ENCODE peak calls at places on chromosome 9, in four cellular contexts. F is fibroblast of lung, D is IMR-90, T is dorsolateral prefrontal cortex. Y is an unnamed sample.

GRCh38 chr9:135087489-135087791 is at the start of gene OLFM1:
- DNase-seq in D (peak), T (peak), F (peak), Y (no peak)

GRCh38 chr9:120830151-120830550 is 12.6 kb downstream of the PSMD5 start:
- DNase-seq in F (no peak), T (no peak), D (peak), Y (no peak)

GRCh38 chr9:87708989-87709706 is 16.8 kb upstream of the CTSL start:
- DNase-seq in D (no peak), T (no peak), F (no peak), Y (no peak)

GRCh38 chr9:16001856-16002255 is 449.0 kb downstream of the CCDC171 start:
- DNase-seq in F (peak), D (peak), T (no peak), Y (no peak)

GRCh38 chr9:126703330-126704156 is 89.8 kb downstream of the LMX1B start:
- DNase-seq in D (no peak), F (no peak), T (no peak), Y (no peak)

GRCh38 chr9:97847474-97848236 is 5.4 kb upstream of the FOXE1 start:
- DNase-seq in D (no peak), F (no peak), T (no peak), Y (no peak)

GRCh38 chr9:90251311-90251710 is 391.3 kb downstream of the DIRAS2 start:
- DNase-seq in D (no peak), T (no peak), F (no peak), Y (no peak)

GRCh38 chr9:105930007-105930627 is 235.8 kb downstream of the TMEM38B start:
- DNase-seq in F (no peak), D (no peak), T (no peak), Y (no peak)

GRCh38 chr9:123550012-123550411 is 194.0 kb downstream of the CRB2 start:
- DNase-seq in D (no peak), F (no peak), T (no peak), Y (no peak)

GRCh38 chr9:16884952-16885513 is 14.6 kb upstream of the BNC2 start:
- DNase-seq in F (peak), D (peak), T (no peak), Y (no peak)

GRCh38 chr9:72565535-72565934 is 44.1 kb downstream of the TMC1 start:
- DNase-seq in F (no peak), D (no peak), T (no peak), Y (no peak)

GRCh38 chr9:13082796-13083195 is 196.7 kb downstream of the MPDZ start:
- DNase-seq in F (no peak), D (no peak), T (no peak), Y (no peak)

GRCh38 chr9:94860678-94861588 is 134.4 kb downstream of the AOPEP start:
- DNase-seq in T (no peak), D (peak), F (peak), Y (no peak)

GRCh38 chr9:34502471-34503335 is 20.1 kb downstream of the ENHO start:
- DNase-seq in F (no peak), D (no peak), T (no peak), Y (no peak)

GRCh38 chr9:2816476-2817141 is 27.3 kb downstream of the PUM3 start:
- DNase-seq in D (peak), T (no peak), F (peak), Y (no peak)

GRCh38 chr9:137275937-137276756 is 1.4 kb upstream of the TOR4A start:
- DNase-seq in F (no peak), D (no peak), T (no peak), Y (no peak)

GRCh38 chr9:100186356-100186755 is 87.3 kb downstream of the INVS start:
- DNase-seq in D (no peak), F (no peak), T (no peak), Y (no peak)

GRCh38 chr9:121563881-121564460 is 64.3 kb upstream of the GGTA1 start:
- DNase-seq in D (no peak), F (no peak), T (no peak), Y (no peak)

GRCh38 chr9:19788152-19788551 is 685 bp downstream of the SLC24A2 start:
- DNase-seq in T (peak), D (no peak), F (no peak), Y (no peak)

GRCh38 chr9:136021171-136021890 is 60.2 kb upstream of the UBAC1 start:
- DNase-seq in D (no peak), F (no peak), T (no peak), Y (no peak)

GRCh38 chr9:135941288-135941995 is 19.7 kb downstream of the UBAC1 start:
- DNase-seq in T (no peak), D (no peak), F (no peak), Y (no peak)

GRCh38 chr9:113963017-113963620 is 87.0 kb downstream of the ZNF618 start:
- DNase-seq in D (peak), F (peak), T (no peak), Y (no peak)

GRCh38 chr9:22446589-22446949 is at the start of gene DMRTA1:
- DNase-seq in T (peak), D (peak), F (peak), Y (no peak)

GRCh38 chr9:89664896-89665329 is 60.1 kb downstream of the GADD45G start:
- DNase-seq in F (no peak), T (no peak), D (no peak), Y (no peak)

GRCh38 chr9:122197334-122197872 is 31.4 kb downstream of the LHX6 start:
- DNase-seq in F (no peak), T (no peak), D (no peak), Y (no peak)

GRCh38 chr9:137828527-137829259 is 48.9 kb upstream of the CACNA1B start:
- DNase-seq in T (no peak), D (peak), F (peak), Y (no peak)

GRCh38 chr9:129509508-129509907 is 111.4 kb downstream of the C9orf50 start:
- DNase-seq in D (peak), F (peak), T (no peak), Y (no peak)

GRCh38 chr9:68980341-68980914 is 33.5 kb downstream of the PRKACG start:
- DNase-seq in F (no peak), T (no peak), D (no peak), Y (no peak)

GRCh38 chr9:68983008-68983411 is 30.9 kb downstream of the PRKACG start:
- DNase-seq in T (no peak), F (no peak), D (no peak), Y (no peak)

GRCh38 chr9:68979538-68980314 is 34.2 kb downstream of the PRKACG start:
- DNase-seq in D (no peak), T (no peak), F (no peak), Y (no peak)

GRCh38 chr9:68983797-68984419 is 30.0 kb downstream of the PRKACG start:
- DNase-seq in D (no peak), T (no peak), F (no peak), Y (no peak)

DNA sequence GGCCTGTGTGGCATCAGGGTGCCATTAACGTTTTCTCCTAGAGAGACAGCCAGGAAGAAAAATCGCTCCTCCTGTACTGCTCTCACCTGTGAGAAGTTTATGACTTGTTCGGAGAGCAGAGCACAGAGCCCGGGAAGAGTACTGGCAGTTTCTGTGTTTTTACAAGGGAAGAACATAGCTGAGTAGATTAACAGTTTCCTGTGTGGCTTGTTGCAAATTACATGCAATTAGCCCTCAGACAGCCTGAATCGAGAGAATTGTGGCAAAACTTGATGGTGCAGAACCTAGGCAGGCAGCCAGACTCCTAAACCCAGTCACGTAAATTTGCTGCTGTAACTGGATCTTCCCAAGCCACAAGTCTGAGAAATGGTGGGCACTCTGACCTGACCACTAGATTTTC is 32.1 kb downstream of the PRKACG start:
- DNase-seq in F (no peak), D (no peak), T (no peak), Y (no peak)
- H3K27ac ChIP-seq in F (no peak), D (no peak), T (no peak), Y (no peak)

GRCh38 chr9:115103746-115104477 is 14.0 kb downstream of the TNC start:
- DNase-seq in D (no peak), F (no peak), T (no peak), Y (no peak)
- H3K27ac ChIP-seq in D (no peak), F (no peak), T (no peak), Y (peak)

GRCh38 chr9:4197548-4197947 is 102.3 kb downstream of the GLIS3 start:
- DNase-seq in T (no peak), D (no peak), F (no peak), Y (no peak)

GRCh38 chr9:4193391-4193790 is 106.5 kb downstream of the GLIS3 start:
- DNase-seq in T (no peak), F (no peak), D (no peak), Y (no peak)

GRCh38 chr9:4196886-4197285 is 103.0 kb downstream of the GLIS3 start:
- DNase-seq in T (no peak), D (no peak), F (peak), Y (no peak)

GRCh38 chr9:4195285-4195684 is 104.6 kb downstream of the GLIS3 start:
- DNase-seq in D (no peak), T (no peak), F (no peak), Y (no peak)

GRCh38 chr9:4196376-4196775 is 103.5 kb downstream of the GLIS3 start:
- DNase-seq in T (no peak), D (peak), F (no peak), Y (no peak)
- H3K27ac ChIP-seq in T (no peak), D (no peak), F (no peak), Y (no peak)

GRCh38 chr9:125176632-125177031 is 13.0 kb downstream of the PPP6C start:
- DNase-seq in T (no peak), D (no peak), F (no peak), Y (no peak)

GRCh38 chr9:125169889-125170288 is 19.7 kb downstream of the PPP6C start:
- DNase-seq in T (no peak), D (peak), F (no peak), Y (no peak)

GRCh38 chr9:125166762-125167161 is 22.8 kb downstream of the PPP6C start:
- DNase-seq in F (no peak), D (no peak), T (no peak), Y (no peak)

GRCh38 chr9:125177888-125178287 is 11.7 kb downstream of the PPP6C start:
- DNase-seq in D (no peak), F (no peak), T (no peak), Y (no peak)

DNA sequence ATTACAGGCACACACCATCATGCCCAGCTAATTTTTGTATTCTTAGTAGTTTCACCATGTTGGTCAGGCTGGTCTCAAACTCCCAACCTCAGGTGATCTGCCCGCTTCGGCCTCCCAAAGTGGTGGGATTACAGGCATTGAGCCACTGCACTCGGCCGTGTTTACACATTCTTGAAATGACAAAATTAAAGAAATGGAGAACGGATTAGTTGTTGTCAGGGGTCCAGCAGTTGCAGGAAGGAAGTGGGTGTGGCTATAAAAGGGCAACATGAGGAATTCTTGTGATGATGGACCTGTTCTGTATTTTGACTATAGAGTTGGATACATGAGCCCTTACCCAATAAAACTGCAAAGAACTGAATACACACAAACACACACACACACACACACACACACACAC is 17.3 kb downstream of the PPP6C start:
- DNase-seq in F (peak), T (no peak), D (no peak), Y (no peak)
- H3K27ac ChIP-seq in F (peak), T (no peak), D (no peak), Y (no peak)

DNA sequence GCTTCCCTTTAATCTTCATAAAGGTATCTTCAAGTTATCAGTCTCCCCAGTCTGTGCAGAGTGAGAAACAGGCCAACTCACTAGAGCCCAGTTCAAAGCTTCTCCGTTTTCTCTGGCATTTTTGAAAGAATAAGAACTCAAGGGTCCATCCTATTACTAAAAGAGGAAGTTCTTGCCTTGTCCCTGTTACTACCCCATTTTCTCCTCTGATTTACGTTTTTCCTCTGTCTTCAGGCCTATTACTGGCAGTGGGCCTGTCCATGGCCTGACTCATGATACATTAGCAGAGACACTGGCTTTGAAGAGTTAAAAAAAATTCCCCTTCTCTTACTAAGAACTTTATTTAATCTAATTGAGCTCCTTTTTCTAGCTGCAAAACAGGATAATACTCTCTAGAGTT is 624.0 kb upstream of the KLF4 start:
- DNase-seq in T (no peak), D (peak), F (no peak), Y (no peak)
- H3K27ac ChIP-seq in T (no peak), D (no peak), F (no peak), Y (no peak)

DNA sequence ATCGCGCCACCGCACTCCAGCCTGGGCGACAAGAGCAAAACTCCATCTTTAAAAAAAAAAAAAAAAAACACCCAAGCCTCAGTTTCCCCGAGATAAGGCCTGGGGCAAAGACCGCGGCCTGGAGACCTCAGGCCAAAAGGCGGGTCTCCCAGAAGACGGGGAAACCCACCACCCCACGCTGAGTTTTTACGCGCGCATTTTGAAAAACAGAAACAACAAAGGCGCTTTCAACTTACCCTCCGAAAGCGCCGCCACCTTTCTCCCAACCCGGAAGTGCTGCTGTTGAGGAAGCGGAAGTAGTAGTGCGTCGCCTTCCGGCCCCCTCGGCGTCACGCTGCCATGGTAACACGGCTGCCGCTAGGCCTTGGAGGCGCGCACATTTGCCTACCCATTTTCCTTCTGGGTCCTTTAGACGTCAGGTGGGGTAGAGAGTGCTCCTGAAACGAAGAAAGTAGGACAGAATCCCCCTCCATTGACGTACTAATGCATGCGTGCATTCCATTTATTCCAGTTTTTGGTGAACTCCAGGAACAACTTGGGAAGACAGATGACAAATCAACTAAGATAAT is at the start of gene TTF1:
- DNase-seq in F (peak), D (peak), T (peak), Y (peak)
- H3K27ac ChIP-seq in F (peak), D (peak), T (peak), Y (peak)

GRCh38 chr9:91896513-91897121 is 53.4 kb downstream of the ROR2 start:
- DNase-seq in T (no peak), F (peak), D (peak), Y (no peak)
- H3K27ac ChIP-seq in T (no peak), F (no peak), D (peak), Y (no peak)

GRCh38 chr9:4298255-4299005 is 1.4 kb downstream of the GLIS3 start:
- DNase-seq in D (peak), T (no peak), F (no peak), Y (no peak)

GRCh38 chr9:4299006-4299795 is 667 bp downstream of the GLIS3 start:
- DNase-seq in F (peak), D (peak), T (no peak), Y (no peak)

GRCh38 chr9:4297151-4297794 is 2.6 kb downstream of the GLIS3 start:
- DNase-seq in D (peak), T (peak), F (peak), Y (peak)

GRCh38 chr9:4296217-4296616 is 3.7 kb downstream of the GLIS3 start:
- DNase-seq in F (no peak), D (no peak), T (no peak), Y (no peak)

GRCh38 chr9:4297795-4298254 is 2.0 kb downstream of the GLIS3 start:
- DNase-seq in T (peak), D (peak), F (peak), Y (no peak)
- H3K27ac ChIP-seq in T (peak), D (peak), F (peak), Y (peak)

DNA sequence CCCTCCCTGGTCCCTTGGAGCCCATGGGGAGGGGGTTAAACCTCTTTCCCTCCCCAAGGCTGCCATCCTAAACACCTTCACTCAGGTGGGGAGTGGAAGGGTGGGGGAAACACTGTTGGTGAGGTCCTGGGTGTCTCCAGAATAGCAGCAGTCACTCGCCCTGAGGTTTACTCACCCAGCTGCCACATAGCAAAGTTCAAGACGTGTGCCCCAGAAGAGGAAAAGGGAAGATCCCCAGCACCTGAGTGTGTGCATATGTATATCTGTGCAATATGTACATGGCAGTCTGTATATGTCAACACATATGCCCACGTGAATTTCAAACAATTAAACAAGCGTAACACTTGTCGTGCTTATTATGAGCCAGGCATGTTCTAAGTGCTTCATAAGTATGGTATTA is 31.3 kb upstream of the SMU1 start:
- DNase-seq in D (no peak), T (no peak), F (no peak), Y (no peak)
- H3K27ac ChIP-seq in D (peak), T (no peak), F (peak), Y (peak)

DNA sequence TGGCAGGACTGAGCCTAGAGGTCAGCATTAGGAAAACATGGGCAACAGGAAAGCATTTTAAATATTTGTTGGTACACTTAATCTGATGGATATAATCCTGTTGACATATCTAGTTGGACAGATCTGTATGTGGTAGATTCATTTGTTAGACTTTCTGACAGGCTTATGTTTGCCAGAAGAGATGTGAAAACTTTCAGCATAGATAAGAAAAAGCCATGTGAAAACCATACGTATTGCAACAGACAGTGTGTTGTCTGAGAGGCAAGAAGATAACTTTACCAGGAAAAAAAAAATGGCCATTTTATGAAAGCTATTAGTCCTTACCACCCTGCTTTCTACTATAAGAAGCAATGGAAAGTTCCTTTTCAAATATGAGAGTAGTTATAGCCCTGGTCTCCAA is 1902.2 kb upstream of the C9orf72 start:
- DNase-seq in F (no peak), T (no peak), D (no peak), Y (no peak)
- H3K27ac ChIP-seq in F (no peak), T (no peak), D (no peak), Y (no peak)